ENCODE peak calls at places on chromosomes 7 and 10, in four cellular contexts. P is AG09309, T is endothelial cell, I is MM.1S. V is an unnamed sample.

GRCh38 chr7:11830582-11831382 is 1.2 kb downstream of the THSD7A start:
- DNase-seq in P (no peak), T (no peak), I (no peak), V (no peak)

GRCh38 chr7:28811990-28812389 is 146.1 kb downstream of the TRIL start:
- DNase-seq in P (no peak), T (no peak), I (no peak), V (no peak)

GRCh38 chr7:152847491-152847890 is 87.9 kb downstream of the ACTR3B start:
- DNase-seq in P (no peak), T (no peak), I (no peak), V (no peak)

GRCh38 chr10:44195120-44196007 is 189.5 kb downstream of the CXCL12 start:
- DNase-seq in P (peak; percentile 80), T (no peak), I (no peak), V (no peak)

GRCh38 chr7:141585592-141586510 is 34.6 kb downstream of the AGK start:
- DNase-seq in P (peak; percentile 69), T (no peak), I (no peak), V (no peak)

GRCh38 chr10:105675333-105675732 is 1034.2 kb downstream of the SORCS3 start:
- DNase-seq in P (no peak), T (no peak), I (no peak), V (no peak)

GRCh38 chr10:129321727-129322126 is 145.3 kb upstream of the MGMT start:
- DNase-seq in P (no peak), T (no peak), I (no peak), V (no peak)

GRCh38 chr10:71697938-71698709 is 21.5 kb downstream of the C10orf105 start:
- DNase-seq in P (no peak), T (no peak), I (no peak), V (no peak)

GRCh38 chr10:110170142-110170887 is 37.1 kb upstream of the MXI1 start:
- DNase-seq in P (no peak), T (no peak), I (no peak), V (no peak)

GRCh38 chr7:2249744-2250323 is 7.8 kb downstream of the NUDT1 start:
- DNase-seq in P (no peak), T (no peak), I (no peak), V (no peak)

GRCh38 chr7:2245883-2246679 is 4.1 kb downstream of the NUDT1 start:
- DNase-seq in P (no peak), T (no peak), I (no peak), V (no peak)

GRCh38 chr7:2247141-2247985 is 5.3 kb downstream of the NUDT1 start:
- DNase-seq in P (no peak), T (peak; percentile 79), I (no peak), V (peak; percentile 65)

GRCh38 chr7:2251841-2252771 is 10.1 kb downstream of the NUDT1 start:
- DNase-seq in P (no peak), T (no peak), I (no peak), V (no peak)

GRCh38 chr7:2248984-2249694 is 7.1 kb downstream of the NUDT1 start:
- DNase-seq in P (peak; percentile 86), T (no peak), I (peak; percentile 72), V (no peak)
- TF ChIP-seq CTCF in P (no peak), T (no peak), I (peak; percentile 18), V (no peak)

GRCh38 chr7:23713285-23714235 is 3.5 kb downstream of the STK31 start:
- DNase-seq in P (peak; percentile 46), T (no peak), I (no peak), V (no peak)

GRCh38 chr7:23714579-23714978 is 4.6 kb downstream of the STK31 start:
- DNase-seq in P (no peak), T (no peak), I (no peak), V (no peak)

GRCh38 chr7:23710000-23710399 is at the start of gene STK31:
- DNase-seq in P (no peak), T (no peak), I (no peak), V (no peak)

GRCh38 chr7:23715099-23715498 is 5.1 kb downstream of the STK31 start:
- DNase-seq in P (no peak), T (no peak), I (no peak), V (no peak)

DNA sequence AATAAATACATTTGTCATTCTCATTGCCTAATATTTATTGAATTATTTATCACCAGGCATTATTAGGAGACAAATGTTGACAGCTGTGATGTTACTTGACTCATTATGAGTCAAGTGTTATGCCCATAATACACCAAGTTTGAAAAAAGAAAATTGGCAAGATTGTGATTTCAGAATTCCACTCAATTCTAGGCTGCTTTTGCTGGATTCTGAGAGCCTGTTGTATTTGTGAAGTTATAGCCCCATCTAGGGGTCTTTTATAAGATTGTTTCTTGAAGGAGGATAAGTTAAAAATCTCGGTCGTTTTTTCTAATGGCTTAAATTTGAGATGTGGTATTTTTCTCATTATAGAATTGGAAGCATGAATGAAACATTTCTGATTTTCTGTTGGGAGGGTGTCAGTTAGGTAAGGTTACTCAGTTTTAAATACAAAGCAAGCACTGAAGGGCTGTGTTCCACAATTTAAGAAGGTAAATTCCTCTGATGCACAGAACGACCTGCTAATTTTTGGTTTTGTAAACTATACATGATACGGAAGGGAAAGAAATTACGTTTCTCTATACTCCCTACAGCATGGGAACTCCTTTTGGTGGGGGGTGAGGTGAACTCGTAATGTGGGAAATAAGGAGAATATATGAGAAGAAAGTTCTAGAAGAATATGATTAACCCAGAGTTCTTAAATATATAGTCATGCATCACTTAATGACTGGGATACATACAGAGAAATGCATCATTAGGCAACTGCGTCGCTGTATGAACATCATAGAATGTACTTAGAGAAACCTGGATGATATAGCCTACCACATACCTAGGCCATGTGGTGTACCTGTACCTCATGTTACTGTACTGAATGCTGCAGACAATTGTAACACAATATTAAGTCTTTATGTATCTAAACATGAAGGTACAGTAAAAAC is 2.6 kb downstream of the STK31 start:
- DNase-seq in P (peak; percentile 23), T (no peak), I (peak; percentile 58), V (no peak)
- TF ChIP-seq CTCF in P (peak; percentile 33), T (peak; percentile 64), I (peak; percentile 57), V (peak; percentile 63)

DNA sequence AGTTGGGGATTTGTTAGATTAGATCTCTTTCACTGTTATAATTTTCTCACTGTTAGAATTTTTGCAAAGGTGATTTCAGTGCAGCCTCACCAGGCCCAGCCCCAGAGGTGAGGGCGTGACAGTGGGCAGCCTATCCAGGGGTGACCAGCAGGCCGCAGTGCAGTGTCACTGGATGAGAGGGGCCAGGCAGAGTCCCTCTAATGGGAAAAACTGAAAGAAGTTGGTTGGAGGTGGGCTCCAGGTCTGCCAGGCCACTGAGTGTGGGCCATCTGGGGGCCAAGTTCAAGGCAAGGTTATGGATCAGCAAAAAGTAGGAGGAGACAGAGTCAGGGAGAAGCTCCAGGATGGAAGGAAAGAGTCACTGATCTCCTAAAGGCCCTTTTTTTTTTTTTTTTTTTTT is 90.5 kb upstream of the SDK1 start:
- DNase-seq in P (no peak), T (no peak), I (no peak), V (no peak)
- TF ChIP-seq CTCF in P (no peak), T (no peak), I (no peak), V (no peak)

GRCh38 chr10:93074137-93074596 is 474 bp downstream of the CYP26A1 start:
- DNase-seq in P (no peak), T (peak; percentile 40), I (no peak), V (peak; percentile 53)
- TF ChIP-seq CTCF in P (peak; percentile 14), T (no peak), I (peak; percentile 9), V (no peak)

GRCh38 chr7:435518-436366 is 83.9 kb downstream of the PDGFA start:
- DNase-seq in P (no peak), T (no peak), I (no peak), V (no peak)
- TF ChIP-seq CTCF in P (no peak), T (no peak), I (no peak), V (no peak)

GRCh38 chr10:23031318-23031717 is 64.1 kb upstream of the MSRB2 start:
- DNase-seq in P (no peak), T (no peak), I (no peak), V (no peak)

GRCh38 chr10:23037561-23037960 is 57.8 kb upstream of the MSRB2 start:
- DNase-seq in P (no peak), T (no peak), I (no peak), V (no peak)

GRCh38 chr10:23034790-23035189 is 60.6 kb upstream of the MSRB2 start:
- DNase-seq in P (no peak), T (no peak), I (no peak), V (no peak)

GRCh38 chr10:23038172-23038571 is 57.2 kb upstream of the MSRB2 start:
- DNase-seq in P (no peak), T (no peak), I (no peak), V (no peak)

GRCh38 chr10:23035569-23035968 is 59.8 kb upstream of the MSRB2 start:
- DNase-seq in P (no peak), T (peak; percentile 23), I (no peak), V (peak; percentile 21)
- TF ChIP-seq CTCF in P (peak; percentile 26), T (peak; percentile 25), I (peak; percentile 14), V (peak; percentile 39)

GRCh38 chr7:110693348-110693747 is 397.6 kb upstream of the LRRN3 start:
- DNase-seq in P (no peak), T (no peak), I (no peak), V (no peak)
- TF ChIP-seq CTCF in P (no peak), T (no peak), I (no peak), V (no peak)

GRCh38 chr10:34029455-34029854 is 695.0 kb upstream of the NRP1 start:
- DNase-seq in P (no peak), T (no peak), I (no peak), V (no peak)

GRCh38 chr10:34028936-34029335 is 694.5 kb upstream of the NRP1 start:
- DNase-seq in P (no peak), T (no peak), I (no peak), V (no peak)

GRCh38 chr10:34022195-34022594 is 687.7 kb upstream of the NRP1 start:
- DNase-seq in P (no peak), T (no peak), I (no peak), V (no peak)

DNA sequence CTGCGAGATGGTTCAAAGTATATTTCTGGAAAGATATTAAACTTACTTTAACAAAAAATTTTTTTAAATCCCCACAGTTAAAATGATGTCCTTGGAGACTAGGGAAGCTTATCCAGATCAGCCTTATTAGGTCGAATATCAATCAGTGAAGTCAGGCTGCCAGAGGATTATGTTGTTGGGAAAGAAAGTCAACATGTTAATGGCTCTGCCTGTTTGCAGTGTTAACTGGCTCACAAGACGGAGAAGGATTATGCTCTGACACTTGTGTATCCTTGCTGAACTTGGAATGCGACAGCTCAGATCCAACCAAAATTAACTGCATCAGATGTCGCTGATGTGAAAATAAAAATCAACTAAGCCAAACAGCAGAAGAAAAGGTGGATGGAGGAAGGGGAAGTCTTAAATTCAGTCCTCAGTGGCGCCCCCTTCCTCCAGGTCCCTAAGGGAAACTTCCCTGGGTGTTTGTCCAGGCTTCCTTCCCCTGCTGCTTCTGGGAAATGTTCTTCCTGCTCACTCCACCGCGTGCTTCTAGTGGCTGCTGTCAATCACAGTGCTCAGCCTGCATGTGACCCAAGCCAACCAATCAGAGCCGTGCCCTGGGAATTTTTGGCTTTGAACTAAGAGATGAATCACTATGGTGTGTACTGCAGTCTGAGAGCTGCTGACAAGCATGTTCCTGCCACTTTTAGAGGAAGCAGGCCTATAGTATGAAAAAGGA is 690.4 kb upstream of the NRP1 start:
- DNase-seq in P (no peak), T (peak; percentile 31), I (no peak), V (no peak)
- TF ChIP-seq CTCF in P (no peak), T (no peak), I (no peak), V (no peak)